ENCODE peak calls at places on chromosomes 6 and 20, in ten cellular contexts. One of them, this sample, is unnamed.

GRCh38 chr6:26347699-26348098 is 17.3 kb upstream of the BTN3A2 start:
- DNase-seq in kidney epithelial cell: no peak
- DNase-seq in fibroblast of the aortic adventitia: no peak
- DNase-seq in pancreas: no peak
- DNase-seq in mucosa of descending colon: no peak
- DNase-seq in colonic mucosa: no peak
- DNase-seq in esophagus squamous epithelium: no peak
- DNase-seq in lower lobe of right lung: no peak
- DNase-seq in breast epithelium: no peak
- DNase-seq in psoas muscle: no peak
- DNase-seq in this sample: no peak

GRCh38 chr6:88238901-88239300 is 72.8 kb upstream of the CNR1 start:
- DNase-seq in kidney epithelial cell: no peak
- DNase-seq in fibroblast of the aortic adventitia: no peak
- DNase-seq in pancreas: no peak
- DNase-seq in mucosa of descending colon: no peak
- DNase-seq in colonic mucosa: no peak
- DNase-seq in esophagus squamous epithelium: no peak
- DNase-seq in lower lobe of right lung: no peak
- DNase-seq in breast epithelium: no peak
- DNase-seq in psoas muscle: no peak
- DNase-seq in this sample: no peak

GRCh38 chr6:119395192-119395591 is 45.6 kb upstream of the MAN1A1 start:
- DNase-seq in kidney epithelial cell: no peak
- DNase-seq in fibroblast of the aortic adventitia: no peak
- DNase-seq in pancreas: no peak
- DNase-seq in mucosa of descending colon: no peak
- DNase-seq in colonic mucosa: no peak
- DNase-seq in esophagus squamous epithelium: no peak
- DNase-seq in lower lobe of right lung: no peak
- DNase-seq in breast epithelium: no peak
- DNase-seq in psoas muscle: no peak
- DNase-seq in this sample: no peak

GRCh38 chr6:161804804-161805203 is 530.9 kb upstream of the AGPAT4 start:
- DNase-seq in kidney epithelial cell: no peak
- DNase-seq in fibroblast of the aortic adventitia: no peak
- DNase-seq in pancreas: no peak
- DNase-seq in mucosa of descending colon: no peak
- DNase-seq in colonic mucosa: no peak
- DNase-seq in esophagus squamous epithelium: no peak
- DNase-seq in lower lobe of right lung: no peak
- DNase-seq in breast epithelium: no peak
- DNase-seq in psoas muscle: no peak
- DNase-seq in this sample: no peak

GRCh38 chr6:123808556-123808955 is 4.9 kb downstream of the NKAIN2 start:
- DNase-seq in kidney epithelial cell: peak
- DNase-seq in fibroblast of the aortic adventitia: no peak
- DNase-seq in pancreas: no peak
- DNase-seq in mucosa of descending colon: no peak
- DNase-seq in colonic mucosa: no peak
- DNase-seq in esophagus squamous epithelium: no peak
- DNase-seq in lower lobe of right lung: no peak
- DNase-seq in breast epithelium: peak
- DNase-seq in psoas muscle: no peak
- DNase-seq in this sample: peak

GRCh38 chr6:111485316-111485715 is 2.3 kb upstream of the REV3L start:
- DNase-seq in kidney epithelial cell: no peak
- DNase-seq in fibroblast of the aortic adventitia: peak
- DNase-seq in pancreas: no peak
- DNase-seq in mucosa of descending colon: no peak
- DNase-seq in colonic mucosa: no peak
- DNase-seq in esophagus squamous epithelium: no peak
- DNase-seq in lower lobe of right lung: no peak
- DNase-seq in breast epithelium: no peak
- DNase-seq in psoas muscle: no peak
- DNase-seq in this sample: no peak

GRCh38 chr20:62953839-62954703 is 1.6 kb downstream of the SLC17A9 start:
- DNase-seq in kidney epithelial cell: no peak
- DNase-seq in fibroblast of the aortic adventitia: peak
- DNase-seq in pancreas: no peak
- DNase-seq in mucosa of descending colon: peak
- DNase-seq in colonic mucosa: peak
- DNase-seq in esophagus squamous epithelium: peak
- DNase-seq in lower lobe of right lung: peak
- DNase-seq in breast epithelium: peak
- DNase-seq in psoas muscle: peak
- DNase-seq in this sample: peak

GRCh38 chr20:46099491-46100287 is 9.9 kb upstream of the NCOA5 start:
- DNase-seq in kidney epithelial cell: no peak
- DNase-seq in fibroblast of the aortic adventitia: no peak
- DNase-seq in pancreas: no peak
- DNase-seq in mucosa of descending colon: peak
- DNase-seq in colonic mucosa: no peak
- DNase-seq in esophagus squamous epithelium: no peak
- DNase-seq in lower lobe of right lung: no peak
- DNase-seq in breast epithelium: no peak
- DNase-seq in psoas muscle: no peak
- DNase-seq in this sample: no peak

GRCh38 chr6:111789593-111789992 is 83.7 kb downstream of the FYN start:
- DNase-seq in kidney epithelial cell: no peak
- DNase-seq in fibroblast of the aortic adventitia: peak
- DNase-seq in pancreas: no peak
- DNase-seq in mucosa of descending colon: no peak
- DNase-seq in colonic mucosa: no peak
- DNase-seq in esophagus squamous epithelium: no peak
- DNase-seq in lower lobe of right lung: no peak
- DNase-seq in breast epithelium: no peak
- DNase-seq in psoas muscle: peak
- DNase-seq in this sample: no peak

GRCh38 chr20:63863021-63863797 is 1.9 kb upstream of the TPD52L2 start:
- DNase-seq in kidney epithelial cell: no peak
- DNase-seq in fibroblast of the aortic adventitia: no peak
- DNase-seq in pancreas: no peak
- DNase-seq in mucosa of descending colon: no peak
- DNase-seq in colonic mucosa: no peak
- DNase-seq in esophagus squamous epithelium: no peak
- DNase-seq in lower lobe of right lung: no peak
- DNase-seq in breast epithelium: no peak
- DNase-seq in psoas muscle: no peak
- DNase-seq in this sample: no peak

DNA sequence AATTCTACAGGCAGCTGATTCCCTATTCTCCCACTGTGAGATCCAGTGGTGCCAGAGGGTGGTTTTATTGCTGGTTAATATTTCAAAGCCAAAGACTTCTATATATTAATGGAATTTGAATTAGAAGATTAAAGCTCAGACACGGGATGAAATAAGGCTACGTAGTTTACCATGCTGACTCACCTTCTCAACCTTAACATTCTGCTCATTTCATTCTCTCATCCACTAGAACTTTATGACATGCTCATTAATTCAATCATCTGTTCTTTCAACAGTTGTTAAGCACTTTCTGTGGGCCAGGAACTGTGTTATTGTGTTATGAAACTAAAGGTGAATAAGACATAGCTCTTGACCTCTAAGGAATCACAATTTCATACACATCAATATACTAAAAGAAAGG is 456.9 kb upstream of the MAP3K7 start:
- DNase-seq in kidney epithelial cell: no peak
- DNase-seq in fibroblast of the aortic adventitia: no peak
- DNase-seq in pancreas: no peak
- DNase-seq in mucosa of descending colon: no peak
- DNase-seq in colonic mucosa: no peak
- DNase-seq in esophagus squamous epithelium: no peak
- DNase-seq in lower lobe of right lung: no peak
- DNase-seq in breast epithelium: no peak
- DNase-seq in psoas muscle: no peak
- DNase-seq in this sample: no peak
- H3K4me3 ChIP-seq in kidney epithelial cell: no peak
- H3K4me3 ChIP-seq in fibroblast of the aortic adventitia: no peak
- H3K4me3 ChIP-seq in pancreas: no peak
- H3K4me3 ChIP-seq in mucosa of descending colon: no peak
- H3K4me3 ChIP-seq in colonic mucosa: no peak
- H3K4me3 ChIP-seq in esophagus squamous epithelium: no peak
- H3K4me3 ChIP-seq in lower lobe of right lung: no peak
- H3K4me3 ChIP-seq in breast epithelium: no peak
- H3K4me3 ChIP-seq in psoas muscle: no peak
- H3K4me3 ChIP-seq in this sample: no peak

GRCh38 chr6:14770572-14770971 is 475.3 kb upstream of the JARID2 start:
- DNase-seq in kidney epithelial cell: no peak
- DNase-seq in fibroblast of the aortic adventitia: peak
- DNase-seq in pancreas: no peak
- DNase-seq in mucosa of descending colon: no peak
- DNase-seq in colonic mucosa: no peak
- DNase-seq in esophagus squamous epithelium: no peak
- DNase-seq in lower lobe of right lung: no peak
- DNase-seq in breast epithelium: no peak
- DNase-seq in psoas muscle: no peak
- DNase-seq in this sample: no peak

GRCh38 chr6:14767176-14767575 is 478.7 kb upstream of the JARID2 start:
- DNase-seq in kidney epithelial cell: no peak
- DNase-seq in fibroblast of the aortic adventitia: no peak
- DNase-seq in pancreas: no peak
- DNase-seq in mucosa of descending colon: no peak
- DNase-seq in colonic mucosa: no peak
- DNase-seq in esophagus squamous epithelium: no peak
- DNase-seq in lower lobe of right lung: no peak
- DNase-seq in breast epithelium: no peak
- DNase-seq in psoas muscle: no peak
- DNase-seq in this sample: no peak

GRCh38 chr6:14770040-14770439 is 475.8 kb upstream of the JARID2 start:
- DNase-seq in kidney epithelial cell: no peak
- DNase-seq in fibroblast of the aortic adventitia: no peak
- DNase-seq in pancreas: no peak
- DNase-seq in mucosa of descending colon: no peak
- DNase-seq in colonic mucosa: no peak
- DNase-seq in esophagus squamous epithelium: no peak
- DNase-seq in lower lobe of right lung: no peak
- DNase-seq in breast epithelium: no peak
- DNase-seq in psoas muscle: no peak
- DNase-seq in this sample: no peak

GRCh38 chr6:14772188-14772587 is 473.7 kb upstream of the JARID2 start:
- DNase-seq in kidney epithelial cell: no peak
- DNase-seq in fibroblast of the aortic adventitia: no peak
- DNase-seq in pancreas: no peak
- DNase-seq in mucosa of descending colon: no peak
- DNase-seq in colonic mucosa: no peak
- DNase-seq in esophagus squamous epithelium: no peak
- DNase-seq in lower lobe of right lung: no peak
- DNase-seq in breast epithelium: no peak
- DNase-seq in psoas muscle: no peak
- DNase-seq in this sample: no peak

DNA sequence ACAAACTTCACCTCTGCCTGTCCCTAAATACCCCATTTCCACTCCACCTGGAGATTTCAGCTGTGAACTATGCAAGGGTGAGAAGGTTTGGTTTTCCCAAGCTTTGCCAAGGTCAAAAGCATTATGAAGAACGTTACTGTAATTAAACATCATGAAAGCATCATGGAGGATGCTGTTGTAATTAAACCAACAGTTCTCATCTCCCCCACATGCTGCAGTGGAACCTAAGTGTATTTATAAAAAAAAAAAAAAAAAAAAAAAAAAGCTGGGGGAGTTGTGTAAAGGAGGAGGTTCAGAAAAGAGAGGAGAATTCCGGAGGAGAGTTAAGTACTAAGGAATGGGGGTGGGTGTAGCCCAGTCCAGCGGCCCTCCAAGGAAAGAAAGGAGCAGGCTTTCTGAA is 474.8 kb upstream of the JARID2 start:
- DNase-seq in kidney epithelial cell: no peak
- DNase-seq in fibroblast of the aortic adventitia: no peak
- DNase-seq in pancreas: no peak
- DNase-seq in mucosa of descending colon: no peak
- DNase-seq in colonic mucosa: no peak
- DNase-seq in esophagus squamous epithelium: no peak
- DNase-seq in lower lobe of right lung: no peak
- DNase-seq in breast epithelium: no peak
- DNase-seq in psoas muscle: no peak
- DNase-seq in this sample: no peak
- H3K4me3 ChIP-seq in kidney epithelial cell: no peak
- H3K4me3 ChIP-seq in fibroblast of the aortic adventitia: no peak
- H3K4me3 ChIP-seq in pancreas: no peak
- H3K4me3 ChIP-seq in mucosa of descending colon: no peak
- H3K4me3 ChIP-seq in colonic mucosa: no peak
- H3K4me3 ChIP-seq in esophagus squamous epithelium: no peak
- H3K4me3 ChIP-seq in lower lobe of right lung: no peak
- H3K4me3 ChIP-seq in breast epithelium: no peak
- H3K4me3 ChIP-seq in psoas muscle: no peak
- H3K4me3 ChIP-seq in this sample: no peak

GRCh38 chr20:5008743-5009142 is 7.4 kb upstream of the SLC23A2 start:
- DNase-seq in kidney epithelial cell: no peak
- DNase-seq in fibroblast of the aortic adventitia: no peak
- DNase-seq in pancreas: no peak
- DNase-seq in mucosa of descending colon: no peak
- DNase-seq in colonic mucosa: no peak
- DNase-seq in esophagus squamous epithelium: no peak
- DNase-seq in lower lobe of right lung: no peak
- DNase-seq in breast epithelium: no peak
- DNase-seq in psoas muscle: no peak
- DNase-seq in this sample: no peak

DNA sequence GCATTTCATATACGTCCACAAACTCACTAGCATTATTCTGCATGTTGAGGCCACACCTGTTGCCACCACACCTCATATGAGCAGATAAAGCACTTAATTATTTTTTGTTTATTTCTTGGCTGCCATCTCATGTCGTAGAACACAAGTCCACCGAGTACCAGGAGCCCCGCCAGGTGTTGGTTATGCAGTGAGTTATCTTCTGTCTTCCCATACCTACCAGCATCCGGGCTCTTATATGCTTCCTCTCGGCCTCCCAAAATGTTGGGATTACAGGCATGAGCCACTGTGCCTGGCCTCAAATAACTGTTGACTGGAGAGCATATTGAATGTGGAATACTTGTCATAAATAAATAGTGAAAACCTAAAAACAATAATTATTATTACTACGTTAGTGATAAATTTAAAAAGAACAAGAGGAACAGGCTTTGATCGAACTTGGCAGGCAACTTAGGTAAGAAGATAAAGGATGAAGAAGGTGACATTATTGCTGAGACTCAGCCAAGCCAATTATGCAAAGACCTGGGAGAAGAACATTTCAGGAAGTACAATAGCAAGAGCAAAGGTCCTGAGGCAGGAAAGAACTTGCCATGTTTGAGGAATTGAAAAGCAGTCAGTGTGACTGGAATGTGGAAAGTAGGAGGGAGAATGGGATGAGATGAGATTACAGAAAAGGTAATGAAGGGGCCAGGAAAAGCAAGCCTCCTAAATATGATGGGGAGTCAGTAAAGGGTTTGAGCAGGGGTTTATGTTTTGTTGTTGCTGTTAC is 12.6 kb upstream of the SLC23A2 start:
- DNase-seq in kidney epithelial cell: no peak
- DNase-seq in fibroblast of the aortic adventitia: no peak
- DNase-seq in pancreas: no peak
- DNase-seq in mucosa of descending colon: no peak
- DNase-seq in colonic mucosa: no peak
- DNase-seq in esophagus squamous epithelium: no peak
- DNase-seq in lower lobe of right lung: no peak
- DNase-seq in breast epithelium: no peak
- DNase-seq in psoas muscle: no peak
- DNase-seq in this sample: no peak
- H3K4me3 ChIP-seq in kidney epithelial cell: no peak
- H3K4me3 ChIP-seq in fibroblast of the aortic adventitia: no peak
- H3K4me3 ChIP-seq in pancreas: no peak
- H3K4me3 ChIP-seq in mucosa of descending colon: no peak
- H3K4me3 ChIP-seq in colonic mucosa: no peak
- H3K4me3 ChIP-seq in esophagus squamous epithelium: no peak
- H3K4me3 ChIP-seq in lower lobe of right lung: no peak
- H3K4me3 ChIP-seq in breast epithelium: no peak
- H3K4me3 ChIP-seq in psoas muscle: no peak
- H3K4me3 ChIP-seq in this sample: no peak

GRCh38 chr6:46325561-46326525 is 155.1 kb upstream of the ENPP5 start:
- DNase-seq in kidney epithelial cell: peak
- DNase-seq in fibroblast of the aortic adventitia: peak
- DNase-seq in pancreas: no peak
- DNase-seq in mucosa of descending colon: peak
- DNase-seq in colonic mucosa: no peak
- DNase-seq in esophagus squamous epithelium: no peak
- DNase-seq in lower lobe of right lung: peak
- DNase-seq in breast epithelium: no peak
- DNase-seq in psoas muscle: no peak
- DNase-seq in this sample: peak
- H3K4me3 ChIP-seq in kidney epithelial cell: no peak
- H3K4me3 ChIP-seq in fibroblast of the aortic adventitia: no peak
- H3K4me3 ChIP-seq in pancreas: no peak
- H3K4me3 ChIP-seq in mucosa of descending colon: no peak
- H3K4me3 ChIP-seq in colonic mucosa: no peak
- H3K4me3 ChIP-seq in esophagus squamous epithelium: no peak
- H3K4me3 ChIP-seq in lower lobe of right lung: no peak
- H3K4me3 ChIP-seq in breast epithelium: no peak
- H3K4me3 ChIP-seq in psoas muscle: peak
- H3K4me3 ChIP-seq in this sample: peak